ENCODE peak calls at places on chromosome 5, in five cellular contexts. One of them, this sample, is unnamed.

GRCh38 chr5:149274964-149275363 is 3.3 kb downstream of the AFAP1L1 start:
- DNase-seq in GM23338: no peak
- DNase-seq in body of pancreas: no peak
- DNase-seq in cardiac muscle cell: no peak
- DNase-seq in transverse colon: no peak
- DNase-seq in this sample: no peak

GRCh38 chr5:73214921-73215490 is 42.0 kb downstream of the TMEM174 start:
- DNase-seq in GM23338: peak; percentile 20
- DNase-seq in body of pancreas: no peak
- DNase-seq in cardiac muscle cell: no peak
- DNase-seq in transverse colon: no peak
- DNase-seq in this sample: no peak

GRCh38 chr5:24804221-24804681 is 159.5 kb upstream of the CDH10 start:
- DNase-seq in GM23338: no peak
- DNase-seq in body of pancreas: no peak
- DNase-seq in cardiac muscle cell: no peak
- DNase-seq in transverse colon: no peak
- DNase-seq in this sample: no peak

GRCh38 chr5:102453716-102454115 is 45.1 kb downstream of the SLCO6A1 start:
- DNase-seq in GM23338: no peak
- DNase-seq in body of pancreas: no peak
- DNase-seq in cardiac muscle cell: no peak
- DNase-seq in transverse colon: no peak
- DNase-seq in this sample: no peak

GRCh38 chr5:168167338-168167737 is 124.1 kb upstream of the WWC1 start:
- DNase-seq in GM23338: no peak
- DNase-seq in body of pancreas: no peak
- DNase-seq in cardiac muscle cell: no peak
- DNase-seq in transverse colon: no peak
- DNase-seq in this sample: no peak

GRCh38 chr5:3303777-3304176 is 291.9 kb upstream of the IRX1 start:
- DNase-seq in GM23338: no peak
- DNase-seq in body of pancreas: no peak
- DNase-seq in cardiac muscle cell: no peak
- DNase-seq in transverse colon: no peak
- DNase-seq in this sample: no peak

GRCh38 chr5:144944936-144945335 is 774.3 kb downstream of the KCTD16 start:
- DNase-seq in GM23338: no peak
- DNase-seq in body of pancreas: no peak
- DNase-seq in cardiac muscle cell: no peak
- DNase-seq in transverse colon: no peak
- DNase-seq in this sample: no peak

GRCh38 chr5:141664733-141665461 is 13.7 kb upstream of the FCHSD1 start:
- DNase-seq in GM23338: peak; percentile 89
- DNase-seq in body of pancreas: peak; percentile 88
- DNase-seq in cardiac muscle cell: peak; percentile 74
- DNase-seq in transverse colon: peak; percentile 86
- DNase-seq in this sample: peak; percentile 83

GRCh38 chr5:151222769-151223446 is 984 bp downstream of the CCDC69 start:
- DNase-seq in GM23338: peak; percentile 58
- DNase-seq in body of pancreas: peak; percentile 28
- DNase-seq in cardiac muscle cell: peak; percentile 29
- DNase-seq in transverse colon: peak; percentile 69
- DNase-seq in this sample: peak; percentile 47

GRCh38 chr5:146193291-146193690 is 10.1 kb upstream of the RBM27 start:
- DNase-seq in GM23338: no peak
- DNase-seq in body of pancreas: no peak
- DNase-seq in cardiac muscle cell: no peak
- DNase-seq in transverse colon: no peak
- DNase-seq in this sample: no peak

GRCh38 chr5:111914957-111915356 is 158.0 kb upstream of the NREP start:
- DNase-seq in GM23338: peak; percentile 3
- DNase-seq in body of pancreas: no peak
- DNase-seq in cardiac muscle cell: no peak
- DNase-seq in transverse colon: no peak
- DNase-seq in this sample: no peak

GRCh38 chr5:89037090-89037489 is 154.1 kb upstream of the MEF2C start:
- DNase-seq in GM23338: peak; percentile 8
- DNase-seq in body of pancreas: no peak
- DNase-seq in cardiac muscle cell: no peak
- DNase-seq in transverse colon: no peak
- DNase-seq in this sample: no peak

GRCh38 chr5:72178910-72179815 is 71.9 kb downstream of the MAP1B start:
- DNase-seq in GM23338: peak; percentile 52
- DNase-seq in body of pancreas: peak; percentile 34
- DNase-seq in cardiac muscle cell: no peak
- DNase-seq in transverse colon: peak; percentile 26
- DNase-seq in this sample: peak; percentile 53

GRCh38 chr5:122665087-122665486 is 109.8 kb upstream of the SNX2 start:
- DNase-seq in GM23338: no peak
- DNase-seq in body of pancreas: no peak
- DNase-seq in cardiac muscle cell: no peak
- DNase-seq in transverse colon: no peak
- DNase-seq in this sample: no peak

GRCh38 chr5:109714592-109714991 is 24.9 kb downstream of the MAN2A1 start:
- DNase-seq in GM23338: no peak
- DNase-seq in body of pancreas: no peak
- DNase-seq in cardiac muscle cell: no peak
- DNase-seq in transverse colon: no peak
- DNase-seq in this sample: no peak

GRCh38 chr5:6607559-6607936 is 25.3 kb downstream of the NSUN2 start:
- DNase-seq in GM23338: no peak
- DNase-seq in body of pancreas: no peak
- DNase-seq in cardiac muscle cell: no peak
- DNase-seq in transverse colon: no peak
- DNase-seq in this sample: no peak

GRCh38 chr5:152595327-152595890 is 190.3 kb upstream of the NMUR2 start:
- DNase-seq in GM23338: no peak
- DNase-seq in body of pancreas: no peak
- DNase-seq in cardiac muscle cell: no peak
- DNase-seq in transverse colon: no peak
- DNase-seq in this sample: no peak

GRCh38 chr5:129971684-129972083 is 67.4 kb downstream of the CHSY3 start:
- DNase-seq in GM23338: no peak
- DNase-seq in body of pancreas: no peak
- DNase-seq in cardiac muscle cell: peak; percentile 78
- DNase-seq in transverse colon: no peak
- DNase-seq in this sample: no peak

GRCh38 chr5:149378241-149378805 is 769 bp downstream of the IL17B start:
- DNase-seq in GM23338: no peak
- DNase-seq in body of pancreas: no peak
- DNase-seq in cardiac muscle cell: no peak
- DNase-seq in transverse colon: no peak
- DNase-seq in this sample: no peak

GRCh38 chr5:119078870-119079269 is 8.0 kb downstream of the DMXL1 start:
- DNase-seq in GM23338: no peak
- DNase-seq in body of pancreas: no peak
- DNase-seq in cardiac muscle cell: no peak
- DNase-seq in transverse colon: no peak
- DNase-seq in this sample: no peak

GRCh38 chr5:14246350-14247053 is 103.4 kb downstream of the TRIO start:
- DNase-seq in GM23338: no peak
- DNase-seq in body of pancreas: no peak
- DNase-seq in cardiac muscle cell: peak; percentile 45
- DNase-seq in transverse colon: no peak
- DNase-seq in this sample: no peak

GRCh38 chr5:140293091-140293996 is 9.6 kb downstream of the PFDN1 start:
- DNase-seq in GM23338: no peak
- DNase-seq in body of pancreas: no peak
- DNase-seq in cardiac muscle cell: no peak
- DNase-seq in transverse colon: no peak
- DNase-seq in this sample: no peak

GRCh38 chr5:77871946-77872345 is 95.8 kb upstream of the TBCA start:
- DNase-seq in GM23338: peak; percentile 68
- DNase-seq in body of pancreas: no peak
- DNase-seq in cardiac muscle cell: peak; percentile 23
- DNase-seq in transverse colon: no peak
- DNase-seq in this sample: no peak

GRCh38 chr5:76292923-76293322 is 110.2 kb upstream of the IQGAP2 start:
- DNase-seq in GM23338: no peak
- DNase-seq in body of pancreas: no peak
- DNase-seq in cardiac muscle cell: no peak
- DNase-seq in transverse colon: no peak
- DNase-seq in this sample: no peak

GRCh38 chr5:39224196-39224754 is 4.9 kb upstream of the FYB1 start:
- DNase-seq in GM23338: peak; percentile 15
- DNase-seq in body of pancreas: no peak
- DNase-seq in cardiac muscle cell: no peak
- DNase-seq in transverse colon: peak; percentile 82
- DNase-seq in this sample: no peak

GRCh38 chr5:171445910-171446516 is 26.6 kb downstream of the FGF18 start:
- DNase-seq in GM23338: no peak
- DNase-seq in body of pancreas: no peak
- DNase-seq in cardiac muscle cell: no peak
- DNase-seq in transverse colon: no peak
- DNase-seq in this sample: no peak

GRCh38 chr5:112077180-112077579 is 320.2 kb upstream of the NREP start:
- DNase-seq in GM23338: no peak
- DNase-seq in body of pancreas: no peak
- DNase-seq in cardiac muscle cell: no peak
- DNase-seq in transverse colon: no peak
- DNase-seq in this sample: no peak

GRCh38 chr5:26700759-26701384 is 337.5 kb downstream of the CDH9 start:
- DNase-seq in GM23338: peak; percentile 75
- DNase-seq in body of pancreas: no peak
- DNase-seq in cardiac muscle cell: peak; percentile 52
- DNase-seq in transverse colon: no peak
- DNase-seq in this sample: no peak

GRCh38 chr5:171201285-171201684 is 107.8 kb upstream of the TLX3 start:
- DNase-seq in GM23338: peak; percentile 12
- DNase-seq in body of pancreas: no peak
- DNase-seq in cardiac muscle cell: peak; percentile 17
- DNase-seq in transverse colon: no peak
- DNase-seq in this sample: no peak

GRCh38 chr5:4044881-4045280 is 449.2 kb downstream of the IRX1 start:
- DNase-seq in GM23338: no peak
- DNase-seq in body of pancreas: no peak
- DNase-seq in cardiac muscle cell: no peak
- DNase-seq in transverse colon: no peak
- DNase-seq in this sample: no peak

GRCh38 chr5:33312631-33313030 is 128.1 kb upstream of the TARS1 start:
- DNase-seq in GM23338: no peak
- DNase-seq in body of pancreas: no peak
- DNase-seq in cardiac muscle cell: no peak
- DNase-seq in transverse colon: no peak
- DNase-seq in this sample: no peak

GRCh38 chr5:155530046-155530445 is 516.5 kb downstream of the KIF4B start:
- DNase-seq in GM23338: no peak
- DNase-seq in body of pancreas: no peak
- DNase-seq in cardiac muscle cell: no peak
- DNase-seq in transverse colon: no peak
- DNase-seq in this sample: no peak

GRCh38 chr5:157358871-157359270 is 92.9 kb downstream of the CYFIP2 start:
- DNase-seq in GM23338: no peak
- DNase-seq in body of pancreas: no peak
- DNase-seq in cardiac muscle cell: no peak
- DNase-seq in transverse colon: no peak
- DNase-seq in this sample: no peak

GRCh38 chr5:40674661-40675235 is 5.0 kb upstream of the PTGER4 start:
- DNase-seq in GM23338: no peak
- DNase-seq in body of pancreas: no peak
- DNase-seq in cardiac muscle cell: no peak
- DNase-seq in transverse colon: no peak
- DNase-seq in this sample: no peak

GRCh38 chr5:55159763-55160492 is at the start of gene GPX8:
- DNase-seq in GM23338: peak; percentile 89
- DNase-seq in body of pancreas: no peak
- DNase-seq in cardiac muscle cell: peak; percentile 85
- DNase-seq in transverse colon: no peak
- DNase-seq in this sample: no peak

GRCh38 chr5:91332267-91333044 is 50.7 kb downstream of the ARRDC3 start:
- DNase-seq in GM23338: no peak
- DNase-seq in body of pancreas: no peak
- DNase-seq in cardiac muscle cell: no peak
- DNase-seq in transverse colon: no peak
- DNase-seq in this sample: no peak

GRCh38 chr5:161446655-161447054 is 99.9 kb downstream of the GABRB2 start:
- DNase-seq in GM23338: no peak
- DNase-seq in body of pancreas: no peak
- DNase-seq in cardiac muscle cell: no peak
- DNase-seq in transverse colon: no peak
- DNase-seq in this sample: no peak

GRCh38 chr5:30932611-30933010 is 260.9 kb upstream of the CDH6 start:
- DNase-seq in GM23338: no peak
- DNase-seq in body of pancreas: no peak
- DNase-seq in cardiac muscle cell: no peak
- DNase-seq in transverse colon: no peak
- DNase-seq in this sample: no peak

DNA sequence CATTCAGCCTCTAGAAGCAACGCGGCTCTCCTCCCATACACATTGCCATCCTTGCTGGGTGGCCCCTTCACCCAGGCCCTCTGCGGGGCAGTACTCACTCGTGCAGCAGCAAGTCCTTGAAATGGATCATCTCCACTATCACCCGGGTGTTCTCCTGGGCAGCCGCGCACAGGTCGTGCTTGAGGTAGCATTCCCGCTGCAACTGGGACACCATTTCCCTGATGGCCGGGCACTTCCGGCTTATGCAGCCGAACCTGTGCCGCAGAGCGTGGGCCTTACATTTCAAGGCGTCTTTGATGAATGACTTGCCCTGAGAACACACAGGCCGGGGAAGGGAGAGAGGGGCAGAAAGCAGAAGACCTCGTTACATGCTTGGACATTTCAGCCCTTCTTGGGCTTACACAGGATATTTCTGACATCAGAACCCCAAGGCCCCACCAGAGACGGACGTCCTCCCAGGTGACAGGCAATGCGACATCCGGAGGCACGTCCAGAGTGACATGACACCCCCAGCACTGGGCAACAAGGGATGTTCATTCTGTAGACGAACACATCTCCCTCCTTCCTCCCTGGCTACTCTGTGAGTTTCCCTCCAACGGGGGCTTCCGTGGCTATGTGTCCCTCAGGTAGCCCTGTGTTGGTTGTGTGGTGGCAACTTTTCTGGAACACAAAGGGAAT is 5.0 kb downstream of the STC2 start:
- DNase-seq in GM23338: no peak
- DNase-seq in body of pancreas: no peak
- DNase-seq in cardiac muscle cell: no peak
- DNase-seq in transverse colon: no peak
- DNase-seq in this sample: no peak
- H3K36me3 ChIP-seq in GM23338: peaks cover 65% of the 10 kb centered on the region
- H3K36me3 ChIP-seq in body of pancreas: no peaks in the 10 kb centered on the region
- H3K36me3 ChIP-seq in cardiac muscle cell: peaks cover 49% of the 10 kb centered on the region
- H3K36me3 ChIP-seq in transverse colon: no peaks in the 10 kb centered on the region
- H3K36me3 ChIP-seq in this sample: no peaks in the 10 kb centered on the region

GRCh38 chr5:53426517-53426839 is 54.0 kb upstream of the FST start:
- DNase-seq in GM23338: no peak
- DNase-seq in body of pancreas: no peak
- DNase-seq in cardiac muscle cell: no peak
- DNase-seq in transverse colon: no peak
- DNase-seq in this sample: no peak
- H3K4me1 ChIP-seq in GM23338: peaks cover 2% of the 10 kb centered on the region
- H3K4me1 ChIP-seq in body of pancreas: no peaks in the 10 kb centered on the region
- H3K4me1 ChIP-seq in cardiac muscle cell: peaks cover 4% of the 10 kb centered on the region
- H3K4me1 ChIP-seq in transverse colon: no peaks in the 10 kb centered on the region
- H3K4me1 ChIP-seq in this sample: no peaks in the 10 kb centered on the region

GRCh38 chr5:42912184-42912766 is 100.6 kb upstream of the SELENOP start:
- DNase-seq in GM23338: peak; percentile 16
- DNase-seq in body of pancreas: no peak
- DNase-seq in cardiac muscle cell: peak; percentile 10
- DNase-seq in transverse colon: no peak
- DNase-seq in this sample: no peak
- TF ChIP-seq CTCF in GM23338: peak; percentile 63
- TF ChIP-seq CTCF in body of pancreas: no peak
- TF ChIP-seq CTCF in cardiac muscle cell: peak; percentile 56
- TF ChIP-seq CTCF in transverse colon: no peak
- TF ChIP-seq CTCF in this sample: peak; percentile 30

GRCh38 chr5:82386576-82386975 is 108.4 kb upstream of the RPS23 start:
- DNase-seq in GM23338: no peak
- DNase-seq in body of pancreas: no peak
- DNase-seq in cardiac muscle cell: no peak
- DNase-seq in transverse colon: no peak
- DNase-seq in this sample: no peak
- H3K36me3 ChIP-seq in GM23338: no peaks in the 10 kb centered on the region
- H3K36me3 ChIP-seq in body of pancreas: no peaks in the 10 kb centered on the region
- H3K36me3 ChIP-seq in cardiac muscle cell: no peaks in the 10 kb centered on the region
- H3K36me3 ChIP-seq in transverse colon: no peaks in the 10 kb centered on the region
- H3K36me3 ChIP-seq in this sample: no peaks in the 10 kb centered on the region